ENCODE peak calls at places on chromosomes 13 and 19, in six cellular contexts. L, Y, Z, A, O and E are unnamed samples.

GRCh38 chr19:5850743-5851293 is 431 bp downstream of the FUT3 start:
- DNase-seq in L (peak), Y (peak), Z (peak), A (peak), O (no peak), E (no peak)

GRCh38 chr13:77523834-77524728 is 11.4 kb upstream of the SCEL start:
- DNase-seq in L (no peak), Y (peak), Z (no peak), A (no peak), O (no peak), E (no peak)

GRCh38 chr13:110446570-110446880 is 115.0 kb downstream of the RAB20 start:
- DNase-seq in L (no peak), Y (peak), Z (no peak), A (no peak), O (no peak), E (no peak)

GRCh38 chr19:4059493-4059880 is 7.2 kb downstream of the ZBTB7A start:
- DNase-seq in L (no peak), Y (no peak), Z (no peak), A (peak), O (no peak), E (no peak)

GRCh38 chr13:21537105-21537504 is 66.9 kb downstream of the MICU2 start:
- DNase-seq in L (no peak), Y (no peak), Z (no peak), A (no peak), O (no peak), E (no peak)

GRCh38 chr19:53549354-53549753 is 11.4 kb downstream of the ZNF331 start:
- DNase-seq in L (peak), Y (no peak), Z (no peak), A (no peak), O (no peak), E (no peak)

GRCh38 chr13:100673376-100673830 is 1.2 kb downstream of the TMTC4 start:
- DNase-seq in L (no peak), Y (no peak), Z (no peak), A (no peak), O (no peak), E (no peak)

GRCh38 chr13:34161829-34162544 is 344.0 kb downstream of the RFC3 start:
- DNase-seq in L (peak), Y (peak), Z (no peak), A (no peak), O (no peak), E (no peak)

GRCh38 chr19:40279120-40279551 is 6.0 kb downstream of the AKT2 start:
- DNase-seq in L (no peak), Y (no peak), Z (no peak), A (no peak), O (no peak), E (no peak)

GRCh38 chr19:39409886-39410619 is 2.4 kb upstream of the PLEKHG2 start:
- DNase-seq in L (no peak), Y (no peak), Z (peak), A (peak), O (peak), E (peak)

GRCh38 chr19:34382471-34382870 is 17.5 kb downstream of the GPI start:
- DNase-seq in L (no peak), Y (no peak), Z (no peak), A (no peak), O (no peak), E (no peak)

GRCh38 chr13:50762969-50763568 is 80.4 kb downstream of the DLEU7 start:
- DNase-seq in L (no peak), Y (no peak), Z (no peak), A (no peak), O (no peak), E (no peak)

GRCh38 chr13:69565334-69565733 is 542.3 kb upstream of the ATXN8OS start:
- DNase-seq in L (no peak), Y (peak), Z (peak), A (no peak), O (no peak), E (peak)

GRCh38 chr13:49690133-49690989 is 925 bp downstream of the EBPL start:
- DNase-seq in L (no peak), Y (peak), Z (peak), A (no peak), O (no peak), E (no peak)

GRCh38 chr13:105144936-105145335 is 1390.5 kb downstream of the EFNB2 start:
- DNase-seq in L (no peak), Y (no peak), Z (no peak), A (no peak), O (no peak), E (no peak)

GRCh38 chr13:65594255-65594654 is 1635.9 kb downstream of the PCDH9 start:
- DNase-seq in L (no peak), Y (no peak), Z (no peak), A (no peak), O (no peak), E (no peak)

GRCh38 chr13:110137677-110138008 is 169.3 kb downstream of the COL4A1 start:
- DNase-seq in L (no peak), Y (peak), Z (peak), A (no peak), O (no peak), E (peak)

GRCh38 chr13:44739120-44739519 is 163.0 kb upstream of the TSC22D1 start:
- DNase-seq in L (no peak), Y (no peak), Z (no peak), A (no peak), O (no peak), E (no peak)

GRCh38 chr13:44810067-44810840 is 179.0 kb downstream of the NUFIP1 start:
- DNase-seq in L (no peak), Y (peak), Z (no peak), A (no peak), O (no peak), E (no peak)

GRCh38 chr19:18999896-19000620 is 33.3 kb downstream of the SUGP2 start:
- DNase-seq in L (no peak), Y (no peak), Z (no peak), A (no peak), O (no peak), E (no peak)

GRCh38 chr19:40365613-40366401 is 17.3 kb downstream of the PLD3 start:
- DNase-seq in L (no peak), Y (peak), Z (peak), A (peak), O (peak), E (no peak)

GRCh38 chr13:45925151-45925550 is 73.6 kb upstream of the SIAH3 start:
- DNase-seq in L (no peak), Y (peak), Z (no peak), A (no peak), O (no peak), E (no peak)

GRCh38 chr19:33133438-33134031 is 1.6 kb downstream of the WDR88 start:
- DNase-seq in L (no peak), Y (no peak), Z (no peak), A (no peak), O (no peak), E (no peak)

GRCh38 chr19:10603084-10603872 is 16.2 kb upstream of the AP1M2 start:
- DNase-seq in L (no peak), Y (no peak), Z (no peak), A (peak), O (peak), E (no peak)

GRCh38 chr19:36060430-36060829 is 5.7 kb downstream of the WDR62 start:
- DNase-seq in L (no peak), Y (peak), Z (peak), A (no peak), O (peak), E (no peak)

GRCh38 chr13:77388944-77389616 is 62.2 kb upstream of the MYCBP2 start:
- DNase-seq in L (no peak), Y (no peak), Z (no peak), A (no peak), O (no peak), E (no peak)

GRCh38 chr13:46097015-46097414 is 7.8 kb downstream of the CPB2 start:
- DNase-seq in L (no peak), Y (peak), Z (no peak), A (no peak), O (no peak), E (no peak)

GRCh38 chr19:4984448-4984990 is 15.6 kb downstream of the KDM4B start:
- DNase-seq in L (no peak), Y (no peak), Z (no peak), A (no peak), O (no peak), E (no peak)

GRCh38 chr13:65926750-65927171 is 1303.4 kb downstream of the PCDH9 start:
- DNase-seq in L (no peak), Y (peak), Z (peak), A (no peak), O (no peak), E (peak)

GRCh38 chr13:111384441-111385181 is 64.2 kb downstream of the TEX29 start:
- DNase-seq in L (no peak), Y (no peak), Z (no peak), A (no peak), O (no peak), E (no peak)

GRCh38 chr19:46416077-46416709 is 2.8 kb upstream of the CCDC8 start:
- DNase-seq in L (peak), Y (peak), Z (peak), A (peak), O (no peak), E (peak)

GRCh38 chr19:16850133-16850532 is 20.9 kb downstream of the SIN3B start:
- DNase-seq in L (no peak), Y (peak), Z (no peak), A (no peak), O (no peak), E (no peak)